ENCODE peak calls at places on chromosomes 4 and X, in five cellular contexts. P is hepatocyte, O is fibroblast of lung, R is PC-9, S is astrocyte. T is an unnamed sample. For H3K4me1, the result is how much of the 10 kb centered on the place peaks cover.

GRCh38 chrX:56963377-56963776 is 32.0 kb downstream of the SPIN3 start:
- DNase-seq in P (no peak), O (no peak), S (no peak), R (no peak), T (no peak)

GRCh38 chr4:128232719-128233118 is 54.9 kb downstream of the PGRMC2 start:
- DNase-seq in R (no peak), P (no peak), O (no peak), S (no peak), T (no peak)

GRCh38 chrX:147958316-147958715 is 22.8 kb upstream of the FMR1NB start:
- DNase-seq in R (peak), P (no peak), O (peak), S (peak), T (no peak)

GRCh38 chr4:33255094-33255493 is 2534.9 kb downstream of the PCDH7 start:
- DNase-seq in P (no peak), O (no peak), S (no peak), R (no peak), T (no peak)

GRCh38 chr4:118981171-118981838 is 92.7 kb downstream of the SYNPO2 start:
- DNase-seq in O (peak), R (no peak), P (no peak), S (peak), T (no peak)

GRCh38 chrX:77628294-77629025 is 157.6 kb downstream of the ATRX start:
- DNase-seq in P (no peak), S (no peak), O (no peak), R (no peak), T (no peak)

GRCh38 chr4:110510955-110511544 is 35.1 kb downstream of the ENPEP start:
- DNase-seq in O (peak), R (no peak), P (peak), S (peak), T (peak)

GRCh38 chr4:87122252-87122651 is 98.2 kb downstream of the KLHL8 start:
- DNase-seq in P (no peak), O (no peak), R (no peak), S (no peak), T (no peak)

GRCh38 chrX:87583679-87584078 is 66.1 kb downstream of the KLHL4 start:
- DNase-seq in O (no peak), S (no peak), R (peak), P (peak), T (no peak)

GRCh38 chrX:47613082-47613481 is 6.6 kb downstream of the SYN1 start:
- DNase-seq in O (no peak), P (no peak), S (no peak), R (no peak), T (no peak)

GRCh38 chrX:6228720-6229119 is at the start of gene NLGN4X:
- DNase-seq in R (no peak), S (peak), P (no peak), O (peak), T (no peak)

GRCh38 chrX:1537031-1537715 is at the start of gene P2RY8:
- DNase-seq in O (no peak), R (peak), S (no peak), P (peak), T (no peak)

GRCh38 chr4:8071741-8072140 is 86.9 kb downstream of the ABLIM2 start:
- DNase-seq in P (no peak), O (no peak), R (no peak), S (no peak), T (no peak)

GRCh38 chr4:73998040-73999011 is at the start of gene CXCL5:
- DNase-seq in O (peak), P (peak), S (peak), R (no peak), T (no peak)

GRCh38 chr4:7068279-7068842 is 497 bp upstream of the GRPEL1 start:
- DNase-seq in R (no peak), S (no peak), P (no peak), O (no peak), T (no peak)

GRCh38 chrX:151902813-151903591 is 9.7 kb upstream of the MAGEA4 start:
- DNase-seq in P (peak), S (peak), O (peak), R (peak), T (peak)

GRCh38 chr4:152591361-152591760 is 55.5 kb upstream of the FBXW7 start:
- DNase-seq in O (peak), R (no peak), P (peak), S (peak), T (peak)

DNA sequence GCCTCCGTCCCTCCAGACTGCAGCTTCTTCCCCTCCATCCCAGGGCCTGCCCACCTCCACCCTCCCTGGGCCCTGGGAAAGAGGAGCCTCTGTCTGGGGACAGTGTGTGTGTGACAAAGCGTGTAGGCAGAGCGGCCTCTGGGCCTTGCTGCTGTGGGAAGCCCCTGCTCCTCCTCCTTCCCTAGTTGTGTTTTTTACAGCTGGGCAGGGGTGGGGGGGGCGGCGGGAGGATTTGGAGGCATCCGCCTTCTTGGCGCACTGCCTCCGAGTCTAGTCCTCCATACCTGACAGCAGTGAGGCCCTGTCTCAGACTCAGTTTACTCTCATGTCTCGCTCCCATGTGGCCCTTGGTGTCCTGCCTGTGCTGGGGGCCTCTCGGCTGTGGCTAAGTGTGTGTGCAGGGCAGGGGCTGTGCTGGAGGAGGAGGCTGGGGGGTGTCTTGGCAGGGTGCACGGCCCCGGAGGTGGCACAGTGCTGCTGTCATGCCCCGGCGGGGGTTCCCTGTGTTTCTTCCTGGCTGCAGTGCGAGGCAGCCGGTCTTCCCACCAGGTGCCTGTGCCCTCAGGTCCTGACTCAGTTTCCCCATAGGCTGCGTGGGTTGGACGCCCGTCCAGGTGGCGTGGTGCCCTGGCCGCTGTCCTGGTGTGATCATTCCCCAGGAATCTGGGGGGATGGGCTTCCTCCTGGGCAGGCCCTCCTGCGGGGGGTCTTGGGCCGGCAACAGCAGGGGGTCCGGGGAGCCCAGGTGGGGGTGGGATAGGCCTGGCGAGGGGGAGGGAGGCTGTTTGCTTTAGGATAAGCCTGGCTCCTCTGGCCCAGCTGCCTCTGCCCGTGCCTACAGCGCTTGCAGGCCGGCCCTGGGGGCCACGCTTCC is 7.0 kb downstream of the FGFRL1 start:
- DNase-seq in P (no peak), R (no peak), S (no peak), O (peak), T (no peak)
- H3K4me1 ChIP-seq in P (under half), R (under half), S (under half), O (under half), T (under half)

GRCh38 chrX:124346064-124346876 is at the start of gene SH2D1A:
- DNase-seq in R (no peak), P (no peak), S (no peak), O (no peak), T (no peak)
- H3K4me2 ChIP-seq in R (no peak), P (no peak), S (no peak), O (no peak), T (peak)

GRCh38 chr4:4854649-4855292 is 4.7 kb upstream of the MSX1 start:
- DNase-seq in S (no peak), P (no peak), R (no peak), O (no peak), T (no peak)
- TF ChIP-seq EZH2 in S (peak), P (no peak), R (no peak), O (no peak), T (peak)

DNA sequence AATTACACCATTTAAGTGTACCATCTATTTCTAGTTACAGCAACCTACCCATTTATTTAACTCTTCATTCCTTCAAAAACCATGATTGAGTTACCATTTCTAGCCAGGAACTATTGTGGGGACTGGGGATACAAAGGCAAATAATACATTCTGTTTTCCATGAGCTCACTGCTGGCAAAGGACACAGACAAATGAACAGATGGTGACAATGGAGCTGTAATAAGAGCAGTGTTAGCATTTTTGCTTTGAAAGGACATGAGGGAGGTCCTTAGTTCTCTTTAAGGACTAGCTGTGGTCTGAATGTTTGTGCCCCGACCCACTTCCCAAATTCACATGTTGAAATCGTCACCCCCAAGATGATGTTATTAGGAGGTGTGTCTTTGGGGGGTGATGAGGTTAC is 30.2 kb downstream of the CCNG2 start:
- DNase-seq in O (no peak), R (no peak), S (no peak), P (no peak), T (no peak)
- H3K4me1 ChIP-seq in O (under half), R (under half), S (under half), P (under half), T (under half)

DNA sequence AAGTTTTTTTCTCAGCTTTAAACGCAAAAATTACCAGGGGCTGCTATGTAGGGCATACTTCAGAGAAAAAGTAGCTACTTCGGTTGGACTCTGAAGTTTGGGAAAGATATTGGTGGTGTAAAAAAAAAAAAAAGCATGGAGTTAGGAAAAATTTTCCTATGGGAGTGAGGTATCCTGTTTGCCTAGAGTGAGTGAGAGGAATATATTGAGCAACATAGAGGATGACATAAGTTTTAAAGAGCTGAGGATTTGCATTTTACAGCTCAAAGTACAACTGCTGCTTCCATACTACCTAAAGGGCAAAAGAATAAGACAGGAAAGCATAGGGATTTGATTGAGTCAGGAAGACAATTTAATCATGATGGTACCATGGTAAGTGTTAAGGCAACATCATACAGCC is 7.3 kb downstream of the GPRASP1 start:
- DNase-seq in S (no peak), R (no peak), P (peak), O (no peak), T (no peak)
- H3K4me2 ChIP-seq in S (no peak), R (no peak), P (peak), O (no peak), T (no peak)

GRCh38 chr4:184455299-184455698 is 19.1 kb downstream of the IRF2 start:
- DNase-seq in R (no peak), O (no peak), P (no peak), S (no peak), T (no peak)

GRCh38 chr4:184451726-184452125 is 22.6 kb downstream of the IRF2 start:
- DNase-seq in R (no peak), P (no peak), S (no peak), O (no peak), T (no peak)

GRCh38 chr4:184456337-184456736 is 18.0 kb downstream of the IRF2 start:
- DNase-seq in P (no peak), R (no peak), S (no peak), O (no peak), T (no peak)

GRCh38 chr4:184450743-184451142 is 23.6 kb downstream of the IRF2 start:
- DNase-seq in R (no peak), S (no peak), O (no peak), P (no peak), T (no peak)

DNA sequence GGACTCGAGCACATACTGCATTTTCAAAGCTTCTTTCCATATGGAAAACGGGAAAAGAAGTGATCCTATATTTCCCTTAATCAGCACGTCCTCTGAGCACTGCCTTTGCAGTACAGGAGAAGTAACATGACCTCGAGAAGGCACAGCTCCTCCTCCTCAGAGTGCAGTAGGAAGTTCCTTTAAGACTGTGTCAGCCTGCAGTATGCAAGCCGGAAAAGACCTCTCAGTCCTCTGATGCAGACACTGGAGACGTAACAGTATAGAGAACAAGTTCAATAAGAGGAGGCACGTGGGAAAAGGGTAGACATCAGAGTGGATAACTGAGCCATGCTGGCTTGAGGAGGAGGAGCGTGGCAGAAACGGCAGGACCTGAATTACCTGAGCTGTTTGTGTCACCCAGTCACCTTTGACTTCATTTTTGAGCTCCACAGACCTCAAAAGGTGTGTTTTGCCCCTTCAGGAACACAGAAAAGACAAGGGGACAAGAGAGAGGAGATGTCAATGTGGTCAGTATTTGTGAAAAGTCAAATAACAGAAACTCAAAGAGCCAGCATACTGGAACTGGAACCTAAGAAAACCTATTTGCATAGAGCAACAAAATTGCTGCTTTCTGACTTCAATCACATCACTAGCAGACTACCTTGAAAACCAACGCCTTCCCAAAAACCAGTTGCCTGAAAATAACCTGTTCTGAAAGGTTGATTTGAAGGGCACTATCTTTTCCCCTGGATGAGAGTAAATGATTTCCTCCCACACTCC is 20.8 kb downstream of the IRF2 start:
- DNase-seq in O (peak), S (peak), R (peak), P (peak), T (no peak)
- TF ChIP-seq EZH2 in O (no peak), S (no peak), R (no peak), P (no peak), T (no peak)